ENCODE peak calls at places on chromosomes 7 and 10, in five cellular contexts. U, Q, T, G and C are unnamed samples.
A peak's percentile ranks its signal among the peaks of the same experiment; 100 is the strongest.

GRCh38 chr10:26737730-26738129 is 40.2 kb downstream of the PDSS1 start:
- DNase-seq in U (no peak), T (peak; percentile 43), G (peak; percentile 37), Q (no peak), C (peak; percentile 36)

GRCh38 chr7:92528958-92529264 is 316 bp downstream of the RBM48 start:
- DNase-seq in U (no peak), Q (no peak), G (no peak), T (no peak), C (no peak)

GRCh38 chr10:78290131-78290750 is 256.6 kb downstream of the RPS24 start:
- DNase-seq in Q (no peak), G (no peak), U (no peak), T (no peak), C (peak; percentile 33)

GRCh38 chr7:44587843-44588711 is 6.0 kb upstream of the TMED4 start:
- DNase-seq in Q (peak; percentile 63), U (peak; percentile 56), G (peak; percentile 80), T (peak; percentile 72), C (peak; percentile 34)

GRCh38 chr7:131424219-131424822 is 96.6 kb downstream of the MKLN1 start:
- DNase-seq in G (peak; percentile 63), T (peak; percentile 56), Q (peak; percentile 28), U (peak; percentile 33), C (peak; percentile 36)

GRCh38 chr7:149707448-149707886 is 65.9 kb downstream of the ZNF467 start:
- DNase-seq in T (no peak), U (no peak), Q (no peak), G (peak; percentile 82), C (peak; percentile 24)

GRCh38 chr10:122461367-122461728 is at the start of gene HTRA1:
- DNase-seq in G (no peak), U (no peak), T (peak; percentile 59), Q (no peak), C (peak; percentile 64)

GRCh38 chr7:159119026-159119741 is 25.5 kb downstream of the VIPR2 start:
- DNase-seq in G (no peak), T (no peak), Q (no peak), U (no peak), C (no peak)

GRCh38 chr10:19704544-19704943 is 111.7 kb upstream of the PLXDC2 start:
- DNase-seq in Q (peak; percentile 23), T (no peak), U (no peak), G (no peak), C (peak; percentile 59)

GRCh38 chr10:132520147-132520811 is 17.3 kb upstream of the INPP5A start:
- DNase-seq in U (no peak), T (peak; percentile 87), Q (peak; percentile 39), G (no peak), C (peak; percentile 71)

GRCh38 chr7:123748734-123749536 is at the start of gene WASL:
- DNase-seq in G (peak; percentile 93), U (no peak), Q (peak; percentile 77), T (peak; percentile 93), C (peak; percentile 88)

GRCh38 chr7:2864204-2864985 is 20.3 kb upstream of the GNA12 start:
- DNase-seq in T (no peak), G (no peak), U (no peak), Q (no peak), C (peak; percentile 34)

GRCh38 chr7:155807805-155808550 is 4.3 kb downstream of the SHH start:
- DNase-seq in U (no peak), Q (no peak), T (no peak), G (peak; percentile 87), C (no peak)

GRCh38 chr7:120867932-120868331 is 10.0 kb upstream of the TSPAN12 start:
- DNase-seq in G (no peak), T (no peak), U (no peak), Q (no peak), C (no peak)

GRCh38 chr10:12947741-12948140 is 53.8 kb downstream of the CCDC3 start:
- DNase-seq in U (no peak), G (no peak), Q (no peak), T (no peak), C (no peak)

GRCh38 chr7:75951506-75951905 is 36.6 kb downstream of the POR start:
- DNase-seq in G (peak; percentile 20), U (no peak), Q (peak; percentile 56), T (no peak), C (peak; percentile 47)

GRCh38 chr7:28062197-28062988 is 118.2 kb downstream of the JAZF1 start:
- DNase-seq in G (peak; percentile 79), Q (peak; percentile 71), T (peak; percentile 42), U (no peak), C (peak; percentile 70)

GRCh38 chr7:107294182-107294581 is 125.4 kb downstream of the HBP1 start:
- DNase-seq in U (no peak), T (no peak), Q (no peak), G (no peak), C (no peak)

GRCh38 chr7:15000157-15000556 is 97.6 kb upstream of the DGKB start:
- DNase-seq in Q (no peak), T (no peak), U (no peak), G (no peak), C (no peak)

GRCh38 chr7:141884544-141885227 is 31.5 kb upstream of the OR9A4 start:
- DNase-seq in Q (no peak), G (no peak), U (no peak), T (no peak), C (no peak)

GRCh38 chr7:106915873-106916272 is 50.8 kb downstream of the PIK3CG start:
- DNase-seq in Q (no peak), U (no peak), G (no peak), T (no peak), C (no peak)

GRCh38 chr10:110113670-110114337 is 93.6 kb upstream of the MXI1 start:
- DNase-seq in G (no peak), Q (no peak), T (no peak), U (no peak), C (no peak)

GRCh38 chr10:112716076-112716475 is 234.0 kb upstream of the TCF7L2 start:
- DNase-seq in U (no peak), G (no peak), T (no peak), Q (no peak), C (no peak)

GRCh38 chr10:5576780-5577472 is 52.2 kb downstream of the CALML3 start:
- DNase-seq in U (no peak), G (no peak), Q (no peak), T (no peak), C (no peak)

GRCh38 chr7:66362136-66362535 is 157.0 kb downstream of the TPST1 start:
- DNase-seq in Q (no peak), T (no peak), G (no peak), U (no peak), C (no peak)

GRCh38 chr10:127149613-127150081 is 46.7 kb downstream of the INSYN2A start:
- DNase-seq in T (peak; percentile 68), Q (peak; percentile 14), G (no peak), U (no peak), C (no peak)

GRCh38 chr10:91340613-91341362 is 69.4 kb upstream of the HECTD2 start:
- DNase-seq in U (peak; percentile 87), Q (peak; percentile 82), T (peak; percentile 94), G (no peak), C (peak; percentile 96)

GRCh38 chr7:128121731-128122576 is 90.7 kb upstream of the LRRC4 start:
- DNase-seq in U (no peak), T (no peak), G (peak; percentile 81), Q (no peak), C (no peak)

GRCh38 chr7:151987748-151988529 is 31.7 kb downstream of the GALNTL5 start:
- DNase-seq in U (no peak), G (no peak), Q (peak; percentile 47), T (peak; percentile 56), C (peak; percentile 78)